ENCODE peak calls at places on chromosomes 7 and 10, in five cellular contexts. O is stomach, M is A549, U is Peyer's patch, L is GM12891. Q is an unnamed sample.
A peak's percentile ranks its signal among the peaks of the same experiment; 100 is the strongest.

GRCh38 chr7:122885583-122886356 is 490 bp downstream of the CADPS2 start:
- DNase-seq in U (no peak), O (peak; percentile 37), L (peak; percentile 19), M (peak; percentile 10), Q (peak; percentile 43)

GRCh38 chr10:116183733-116184447 is 89.1 kb downstream of the GFRA1 start:
- DNase-seq in L (no peak), U (no peak), M (no peak), O (no peak), Q (no peak)

GRCh38 chr7:131194070-131194865 is 133.4 kb upstream of the MKLN1 start:
- DNase-seq in O (no peak), L (no peak), U (no peak), M (no peak), Q (no peak)

GRCh38 chr7:99975782-99976521 is at the start of gene AZGP1:
- DNase-seq in U (no peak), M (no peak), L (no peak), O (peak; percentile 59), Q (peak; percentile 41)

GRCh38 chr10:16699435-16699834 is 117.8 kb downstream of the RSU1 start:
- DNase-seq in U (no peak), O (no peak), L (no peak), M (no peak), Q (no peak)

GRCh38 chr7:42237162-42237821 is at the start of gene GLI3:
- DNase-seq in L (peak; percentile 73), U (peak; percentile 20), O (peak; percentile 58), M (peak; percentile 13), Q (peak; percentile 70)

GRCh38 chr10:102859911-102860310 is 5.9 kb downstream of the BORCS7 start:
- DNase-seq in L (no peak), U (no peak), O (no peak), M (no peak), Q (no peak)

GRCh38 chr7:79548616-79549206 is 95.2 kb upstream of the MAGI2 start:
- DNase-seq in U (no peak), L (no peak), O (no peak), M (no peak), Q (no peak)

GRCh38 chr10:68594405-68594804 is 34.3 kb downstream of the TET1 start:
- DNase-seq in M (peak; percentile 15), L (no peak), O (no peak), U (no peak), Q (no peak)

GRCh38 chr10:101694674-101695403 is at the start of gene FBXW4:
- DNase-seq in M (peak; percentile 61), L (peak; percentile 81), O (peak; percentile 68), U (peak; percentile 82), Q (peak; percentile 75)

GRCh38 chr10:35447693-35448407 is 111.5 kb downstream of the CCNY start:
- DNase-seq in L (no peak), O (peak; percentile 51), M (peak; percentile 53), U (no peak), Q (peak; percentile 35)

GRCh38 chr10:1253476-1254353 is 197.5 kb downstream of the WDR37 start:
- DNase-seq in O (no peak), U (no peak), M (no peak), L (no peak), Q (no peak)

GRCh38 chr10:43340619-43341018 is 30.8 kb upstream of the FXYD4 start:
- DNase-seq in L (no peak), U (no peak), M (peak; percentile 90), O (peak; percentile 61), Q (no peak)

GRCh38 chr10:125999694-126000093 is 103.3 kb downstream of the FANK1 start:
- DNase-seq in L (no peak), M (no peak), O (no peak), U (no peak), Q (no peak)

GRCh38 chr7:113770146-113770738 is 148.6 kb downstream of the PPP1R3A start:
- DNase-seq in M (no peak), U (no peak), L (no peak), O (no peak), Q (no peak)

GRCh38 chr7:116501425-116502167 is 2.1 kb downstream of the CAV2 start:
- DNase-seq in U (no peak), M (peak; percentile 50), O (peak; percentile 60), L (no peak), Q (no peak)

GRCh38 chr10:102629661-102630614 is 14.3 kb upstream of the TRIM8 start:
- DNase-seq in M (peak; percentile 32), O (no peak), L (no peak), U (no peak), Q (no peak)

GRCh38 chr7:23196306-23196705 is 14.5 kb downstream of the NUP42 start:
- DNase-seq in O (no peak), U (no peak), M (no peak), L (no peak), Q (no peak)

GRCh38 chr7:23185980-23186379 is 4.1 kb downstream of the NUP42 start:
- DNase-seq in U (no peak), O (no peak), M (no peak), L (no peak), Q (no peak)

GRCh38 chr7:23191022-23191421 is 9.2 kb downstream of the NUP42 start:
- DNase-seq in O (no peak), M (no peak), U (no peak), L (no peak), Q (no peak)
- TF ChIP-seq POLR2A in O (no peak), M (no peak), U (no peak), L (no peak), Q (no peak)

GRCh38 chr10:100286051-100287033 is at the start of gene BLOC1S2:
- DNase-seq in M (peak; percentile 89), U (peak; percentile 77), L (peak; percentile 92), O (peak; percentile 84), Q (peak; percentile 87)
- TF ChIP-seq POLR2A in M (peak; percentile 92), U (peak; percentile 79), L (peak; percentile 88), O (no peak), Q (peak; percentile 84)

DNA sequence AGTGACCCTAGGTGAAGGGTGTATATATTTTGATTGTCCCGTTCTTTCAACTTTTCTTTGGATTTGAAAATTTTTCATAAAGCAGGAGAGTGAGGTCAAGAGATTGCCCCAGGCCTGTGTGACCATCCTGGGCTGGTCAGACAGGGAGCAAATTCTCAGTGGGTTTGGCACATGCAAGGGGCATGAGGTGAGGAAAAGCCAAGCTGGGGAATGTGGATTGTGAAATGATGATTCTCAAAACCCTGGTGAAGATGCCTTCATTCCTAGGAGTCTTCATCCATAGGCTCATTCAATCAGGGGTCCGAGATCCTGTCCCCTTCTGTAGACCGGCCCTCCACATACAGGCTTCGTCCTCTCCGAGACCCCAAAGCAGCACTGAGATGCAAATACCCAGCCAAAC is 27.0 kb upstream of the FAM170B start:
- DNase-seq in U (no peak), O (no peak), L (no peak), M (no peak), Q (no peak)
- TF ChIP-seq POLR2A in U (no peak), O (no peak), L (no peak), M (no peak), Q (no peak)

GRCh38 chr7:30741289-30741688 is 10.6 kb upstream of the INMT start:
- DNase-seq in O (no peak), M (no peak), L (no peak), U (no peak), Q (no peak)

GRCh38 chr7:30740417-30741181 is 11.3 kb upstream of the INMT start:
- DNase-seq in M (peak; percentile 56), L (peak; percentile 86), U (peak; percentile 62), O (peak; percentile 82), Q (peak; percentile 83)

GRCh38 chr7:30744075-30744417 is 7.9 kb upstream of the INMT start:
- DNase-seq in U (no peak), L (no peak), M (no peak), O (no peak), Q (no peak)

GRCh38 chr7:30743371-30744074 is 8.4 kb upstream of the INMT start:
- DNase-seq in M (no peak), L (no peak), O (no peak), U (no peak), Q (no peak)

GRCh38 chr7:30745251-30745650 is 6.7 kb upstream of the INMT start:
- DNase-seq in U (no peak), L (no peak), O (no peak), M (no peak), Q (no peak)
- TF ChIP-seq POLR2A in U (no peak), L (no peak), O (no peak), M (no peak), Q (no peak)

DNA sequence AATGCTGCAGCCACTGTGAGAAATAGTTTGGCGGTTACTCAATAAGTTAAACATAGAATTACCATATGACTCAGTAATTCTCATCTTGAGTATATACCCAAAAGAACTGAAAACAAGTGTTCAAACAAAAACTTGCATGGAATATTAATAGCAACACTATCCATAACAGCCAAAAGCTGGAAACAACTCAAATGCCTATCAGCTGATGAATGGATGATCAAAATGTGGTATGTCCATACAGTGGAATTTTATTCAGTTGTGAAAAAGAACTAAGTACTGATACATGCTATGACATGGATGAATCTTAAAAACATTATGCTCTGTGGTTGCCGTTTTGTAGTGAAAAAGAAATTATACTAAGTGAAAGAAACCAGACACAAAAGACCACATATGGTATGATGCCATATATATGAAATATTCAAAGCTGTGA is 63.0 kb upstream of the SP4 start:
- DNase-seq in L (no peak), O (no peak), U (no peak), M (no peak), Q (no peak)
- TF ChIP-seq POLR2A in L (no peak), O (no peak), U (no peak), M (no peak), Q (no peak)

DNA sequence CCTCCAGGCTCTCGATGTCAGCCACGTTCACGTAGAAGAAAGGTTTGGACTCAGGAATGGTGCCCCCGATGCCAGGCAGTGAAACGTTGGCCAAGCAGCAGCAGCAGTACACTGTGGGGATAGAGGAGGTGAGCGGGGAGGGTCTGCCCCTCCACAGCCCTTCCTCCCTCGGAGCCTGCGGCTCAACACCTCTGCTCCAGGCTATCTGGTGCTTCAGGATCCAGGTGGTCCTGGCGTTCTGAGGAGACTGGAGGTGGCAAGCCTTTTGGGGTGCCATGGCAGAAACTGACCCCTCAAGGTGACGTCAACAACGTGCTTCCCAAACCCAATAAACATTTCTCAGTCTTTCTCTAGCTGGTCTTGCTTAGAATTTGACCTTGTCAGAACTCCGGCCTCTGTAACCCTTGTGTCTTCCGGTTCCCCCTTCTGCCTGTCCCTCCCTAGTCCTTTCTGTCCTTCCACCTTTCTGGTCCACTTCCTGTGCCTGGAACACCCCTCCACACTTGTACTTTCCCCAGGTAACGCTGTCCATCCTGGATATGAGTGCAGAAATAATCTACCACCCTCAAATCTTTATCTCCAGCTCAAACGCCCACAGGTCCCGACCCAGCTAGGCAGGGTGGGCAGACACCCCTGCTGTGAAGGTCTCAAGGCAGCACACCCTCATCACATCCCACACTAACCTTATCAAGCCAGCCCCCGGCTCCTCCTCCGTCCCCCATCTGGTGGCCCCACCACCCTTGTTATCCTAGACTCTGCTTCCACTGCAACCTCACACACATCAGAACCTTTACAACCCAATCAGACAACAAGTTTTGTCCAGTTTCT is 36.5 kb downstream of the DENND11 start:
- DNase-seq in U (no peak), M (no peak), O (no peak), L (no peak), Q (no peak)
- TF ChIP-seq POLR2A in U (no peak), M (no peak), O (no peak), L (no peak), Q (no peak)